ENCODE peak calls at places on chromosomes 6 and 20, in seven cellular contexts. One of them, this sample, is unnamed.

GRCh38 chr6:33217246-33217645 is 8.9 kb downstream of the RING1 start:
- DNase-seq in tibial nerve: no peak
- DNase-seq in fibroblast of lung: no peak
- DNase-seq in left ventricle myocardium inferior: no peak
- DNase-seq in WERI-Rb-1: no peak
- DNase-seq in AG04450: no peak
- DNase-seq in PC-3: no peak
- DNase-seq in this sample: no peak

GRCh38 chr20:51172558-51173428 is 149.9 kb upstream of the KCNG1 start:
- DNase-seq in AG04450: no peak
- DNase-seq in fibroblast of lung: no peak
- DNase-seq in left ventricle myocardium inferior: no peak
- DNase-seq in PC-3: no peak
- DNase-seq in tibial nerve: no peak
- DNase-seq in WERI-Rb-1: no peak
- DNase-seq in this sample: no peak

GRCh38 chr20:34397096-34397495 is 34.0 kb downstream of the ITCH start:
- DNase-seq in AG04450: no peak
- DNase-seq in fibroblast of lung: no peak
- DNase-seq in WERI-Rb-1: no peak
- DNase-seq in tibial nerve: no peak
- DNase-seq in left ventricle myocardium inferior: no peak
- DNase-seq in PC-3: no peak
- DNase-seq in this sample: no peak

GRCh38 chr6:788058-788457 is 95.1 kb upstream of the EXOC2 start:
- DNase-seq in AG04450: no peak
- DNase-seq in tibial nerve: no peak
- DNase-seq in left ventricle myocardium inferior: no peak
- DNase-seq in fibroblast of lung: no peak
- DNase-seq in WERI-Rb-1: no peak
- DNase-seq in PC-3: no peak
- DNase-seq in this sample: no peak

GRCh38 chr20:51801220-51801991 is 915 bp downstream of the SALL4 start:
- DNase-seq in AG04450: no peak
- DNase-seq in tibial nerve: no peak
- DNase-seq in PC-3: no peak
- DNase-seq in fibroblast of lung: peak; percentile 7
- DNase-seq in left ventricle myocardium inferior: no peak
- DNase-seq in WERI-Rb-1: no peak
- DNase-seq in this sample: no peak

GRCh38 chr6:51648236-51648635 is 439.2 kb downstream of the PKHD1 start:
- DNase-seq in tibial nerve: no peak
- DNase-seq in left ventricle myocardium inferior: no peak
- DNase-seq in PC-3: peak; percentile 51
- DNase-seq in WERI-Rb-1: no peak
- DNase-seq in AG04450: no peak
- DNase-seq in fibroblast of lung: no peak
- DNase-seq in this sample: no peak

GRCh38 chr6:165889636-165890403 is 226.8 kb upstream of the PDE10A start:
- DNase-seq in fibroblast of lung: peak; percentile 60
- DNase-seq in left ventricle myocardium inferior: no peak
- DNase-seq in PC-3: peak; percentile 43
- DNase-seq in tibial nerve: no peak
- DNase-seq in WERI-Rb-1: peak; percentile 21
- DNase-seq in AG04450: no peak
- DNase-seq in this sample: no peak

GRCh38 chr6:26305097-26305841 is 59.7 kb upstream of the BTN3A2 start:
- DNase-seq in AG04450: no peak
- DNase-seq in tibial nerve: no peak
- DNase-seq in fibroblast of lung: peak; percentile 84
- DNase-seq in WERI-Rb-1: no peak
- DNase-seq in left ventricle myocardium inferior: no peak
- DNase-seq in PC-3: peak; percentile 25
- DNase-seq in this sample: peak; percentile 48

GRCh38 chr6:26401987-26402658 is at the start of gene BTN3A1:
- DNase-seq in fibroblast of lung: peak; percentile 80
- DNase-seq in tibial nerve: no peak
- DNase-seq in left ventricle myocardium inferior: peak; percentile 46
- DNase-seq in AG04450: peak; percentile 24
- DNase-seq in WERI-Rb-1: peak; percentile 83
- DNase-seq in PC-3: peak; percentile 82
- DNase-seq in this sample: peak; percentile 37

GRCh38 chr20:23061713-23062561 is 12.5 kb upstream of the THBD start:
- DNase-seq in left ventricle myocardium inferior: peak; percentile 44
- DNase-seq in PC-3: peak; percentile 73
- DNase-seq in AG04450: peak; percentile 21
- DNase-seq in fibroblast of lung: peak; percentile 81
- DNase-seq in WERI-Rb-1: no peak
- DNase-seq in tibial nerve: no peak
- DNase-seq in this sample: no peak

GRCh38 chr6:27400877-27401642 is 12.5 kb downstream of the ZNF391 start:
- DNase-seq in fibroblast of lung: no peak
- DNase-seq in AG04450: no peak
- DNase-seq in WERI-Rb-1: no peak
- DNase-seq in tibial nerve: no peak
- DNase-seq in PC-3: no peak
- DNase-seq in left ventricle myocardium inferior: no peak
- DNase-seq in this sample: no peak

GRCh38 chr20:47205577-47206123 is 150.8 kb downstream of the ZMYND8 start:
- DNase-seq in fibroblast of lung: peak; percentile 83
- DNase-seq in PC-3: peak; percentile 97
- DNase-seq in tibial nerve: peak; percentile 41
- DNase-seq in WERI-Rb-1: peak; percentile 70
- DNase-seq in left ventricle myocardium inferior: peak; percentile 79
- DNase-seq in AG04450: peak; percentile 59
- DNase-seq in this sample: peak; percentile 34

GRCh38 chr6:2109796-2110195 is 135.6 kb downstream of the GMDS start:
- DNase-seq in fibroblast of lung: no peak
- DNase-seq in left ventricle myocardium inferior: no peak
- DNase-seq in PC-3: no peak
- DNase-seq in AG04450: no peak
- DNase-seq in tibial nerve: no peak
- DNase-seq in WERI-Rb-1: no peak
- DNase-seq in this sample: no peak

GRCh38 chr6:33453361-33454008 is 891 bp upstream of the ZBTB9 start:
- DNase-seq in WERI-Rb-1: no peak
- DNase-seq in tibial nerve: no peak
- DNase-seq in left ventricle myocardium inferior: no peak
- DNase-seq in fibroblast of lung: no peak
- DNase-seq in PC-3: no peak
- DNase-seq in AG04450: no peak
- DNase-seq in this sample: no peak

GRCh38 chr6:126352514-126352913 is 12.6 kb downstream of the CENPW start:
- DNase-seq in tibial nerve: no peak
- DNase-seq in fibroblast of lung: no peak
- DNase-seq in PC-3: no peak
- DNase-seq in WERI-Rb-1: no peak
- DNase-seq in left ventricle myocardium inferior: no peak
- DNase-seq in AG04450: no peak
- DNase-seq in this sample: no peak

GRCh38 chr6:22737331-22737730 is 168.0 kb downstream of the HDGFL1 start:
- DNase-seq in WERI-Rb-1: peak; percentile 87
- DNase-seq in AG04450: no peak
- DNase-seq in tibial nerve: no peak
- DNase-seq in left ventricle myocardium inferior: no peak
- DNase-seq in fibroblast of lung: peak; percentile 70
- DNase-seq in PC-3: peak; percentile 56
- DNase-seq in this sample: no peak

GRCh38 chr6:87473419-87473903 is 687 bp downstream of the SLC35A1 start:
- DNase-seq in PC-3: peak; percentile 26
- DNase-seq in tibial nerve: peak; percentile 25
- DNase-seq in fibroblast of lung: peak; percentile 47
- DNase-seq in left ventricle myocardium inferior: no peak
- DNase-seq in AG04450: no peak
- DNase-seq in WERI-Rb-1: no peak
- DNase-seq in this sample: peak; percentile 46

GRCh38 chr6:44416103-44416502 is 28.6 kb downstream of the CDC5L start:
- DNase-seq in tibial nerve: no peak
- DNase-seq in WERI-Rb-1: no peak
- DNase-seq in fibroblast of lung: peak; percentile 43
- DNase-seq in left ventricle myocardium inferior: no peak
- DNase-seq in AG04450: peak; percentile 2
- DNase-seq in PC-3: peak; percentile 52
- DNase-seq in this sample: no peak

GRCh38 chr6:36079596-36079995 is 50.7 kb upstream of the MAPK13 start:
- DNase-seq in PC-3: no peak
- DNase-seq in AG04450: no peak
- DNase-seq in tibial nerve: no peak
- DNase-seq in WERI-Rb-1: no peak
- DNase-seq in left ventricle myocardium inferior: no peak
- DNase-seq in fibroblast of lung: no peak
- DNase-seq in this sample: no peak
- H3K9me3 ChIP-seq in PC-3: no peaks in the 10 kb centered on the region
- H3K9me3 ChIP-seq in AG04450: no peaks in the 10 kb centered on the region
- H3K9me3 ChIP-seq in tibial nerve: no peaks in the 10 kb centered on the region
- H3K9me3 ChIP-seq in WERI-Rb-1: peaks cover 9% of the 10 kb centered on the region
- H3K9me3 ChIP-seq in left ventricle myocardium inferior: peaks cover 5% of the 10 kb centered on the region
- H3K9me3 ChIP-seq in fibroblast of lung: no peaks in the 10 kb centered on the region
- H3K9me3 ChIP-seq in this sample: no peaks in the 10 kb centered on the region

GRCh38 chr6:111486921-111487320 is 3.9 kb upstream of the REV3L start:
- DNase-seq in PC-3: no peak
- DNase-seq in left ventricle myocardium inferior: no peak
- DNase-seq in tibial nerve: no peak
- DNase-seq in AG04450: no peak
- DNase-seq in WERI-Rb-1: no peak
- DNase-seq in fibroblast of lung: no peak
- DNase-seq in this sample: no peak

GRCh38 chr6:111484655-111484974 is 1.6 kb upstream of the REV3L start:
- DNase-seq in fibroblast of lung: peak; percentile 32
- DNase-seq in tibial nerve: no peak
- DNase-seq in left ventricle myocardium inferior: no peak
- DNase-seq in PC-3: no peak
- DNase-seq in AG04450: no peak
- DNase-seq in WERI-Rb-1: no peak
- DNase-seq in this sample: no peak

GRCh38 chr6:111486475-111486874 is 3.5 kb upstream of the REV3L start:
- DNase-seq in WERI-Rb-1: no peak
- DNase-seq in left ventricle myocardium inferior: no peak
- DNase-seq in PC-3: no peak
- DNase-seq in fibroblast of lung: no peak
- DNase-seq in tibial nerve: no peak
- DNase-seq in AG04450: no peak
- DNase-seq in this sample: no peak

GRCh38 chr6:111483736-111484654 is 977 bp upstream of the REV3L start:
- DNase-seq in PC-3: peak; percentile 82
- DNase-seq in left ventricle myocardium inferior: peak; percentile 95
- DNase-seq in tibial nerve: peak; percentile 91
- DNase-seq in fibroblast of lung: peak; percentile 98
- DNase-seq in WERI-Rb-1: peak; percentile 97
- DNase-seq in AG04450: peak; percentile 95
- DNase-seq in this sample: peak; percentile 79

GRCh38 chr6:111485316-111485715 is 2.3 kb upstream of the REV3L start:
- DNase-seq in left ventricle myocardium inferior: no peak
- DNase-seq in PC-3: no peak
- DNase-seq in fibroblast of lung: no peak
- DNase-seq in AG04450: no peak
- DNase-seq in WERI-Rb-1: no peak
- DNase-seq in tibial nerve: no peak
- DNase-seq in this sample: no peak
- H3K27ac ChIP-seq in left ventricle myocardium inferior: peak overlapping the region; percentile 100
- H3K27ac ChIP-seq in PC-3: no peak overlapping the region
- H3K27ac ChIP-seq in fibroblast of lung: peak overlapping the region; percentile 92
- H3K27ac ChIP-seq in AG04450: no peak overlapping the region
- H3K27ac ChIP-seq in WERI-Rb-1: peak overlapping the region; percentile 99
- H3K27ac ChIP-seq in tibial nerve: peak overlapping the region; percentile 99
- H3K27ac ChIP-seq in this sample: no peak overlapping the region

GRCh38 chr6:130134594-130134993 is 88.2 kb downstream of the SAMD3 start:
- DNase-seq in PC-3: no peak
- DNase-seq in AG04450: no peak
- DNase-seq in WERI-Rb-1: no peak
- DNase-seq in fibroblast of lung: no peak
- DNase-seq in left ventricle myocardium inferior: no peak
- DNase-seq in tibial nerve: no peak
- DNase-seq in this sample: no peak

GRCh38 chr6:130138116-130138908 is 84.4 kb downstream of the SAMD3 start:
- DNase-seq in WERI-Rb-1: no peak
- DNase-seq in tibial nerve: no peak
- DNase-seq in PC-3: no peak
- DNase-seq in AG04450: no peak
- DNase-seq in left ventricle myocardium inferior: no peak
- DNase-seq in fibroblast of lung: no peak
- DNase-seq in this sample: no peak

GRCh38 chr6:130136803-130137202 is 85.9 kb downstream of the SAMD3 start:
- DNase-seq in WERI-Rb-1: no peak
- DNase-seq in tibial nerve: no peak
- DNase-seq in left ventricle myocardium inferior: no peak
- DNase-seq in fibroblast of lung: peak; percentile 63
- DNase-seq in AG04450: peak; percentile 21
- DNase-seq in PC-3: no peak
- DNase-seq in this sample: no peak

GRCh38 chr6:130140084-130140483 is 82.7 kb downstream of the SAMD3 start:
- DNase-seq in left ventricle myocardium inferior: no peak
- DNase-seq in tibial nerve: no peak
- DNase-seq in AG04450: no peak
- DNase-seq in WERI-Rb-1: no peak
- DNase-seq in PC-3: no peak
- DNase-seq in fibroblast of lung: peak; percentile 71
- DNase-seq in this sample: no peak

GRCh38 chr6:130138909-130139242 is 83.9 kb downstream of the SAMD3 start:
- DNase-seq in AG04450: no peak
- DNase-seq in PC-3: no peak
- DNase-seq in left ventricle myocardium inferior: no peak
- DNase-seq in tibial nerve: no peak
- DNase-seq in fibroblast of lung: no peak
- DNase-seq in WERI-Rb-1: no peak
- DNase-seq in this sample: no peak
- H3K27me3 ChIP-seq in AG04450: no peaks in the 10 kb centered on the region
- H3K27me3 ChIP-seq in PC-3: no peaks in the 10 kb centered on the region
- H3K27me3 ChIP-seq in left ventricle myocardium inferior: no peaks in the 10 kb centered on the region
- H3K27me3 ChIP-seq in tibial nerve: no peaks in the 10 kb centered on the region
- H3K27me3 ChIP-seq in fibroblast of lung: no peaks in the 10 kb centered on the region
- H3K27me3 ChIP-seq in WERI-Rb-1: no peaks in the 10 kb centered on the region
- H3K27me3 ChIP-seq in this sample: no peaks in the 10 kb centered on the region

GRCh38 chr20:49284818-49285217 is 7.0 kb upstream of the ZNFX1 start:
- DNase-seq in left ventricle myocardium inferior: no peak
- DNase-seq in tibial nerve: no peak
- DNase-seq in PC-3: no peak
- DNase-seq in WERI-Rb-1: no peak
- DNase-seq in AG04450: no peak
- DNase-seq in fibroblast of lung: no peak
- DNase-seq in this sample: no peak

GRCh38 chr20:49285233-49285668 is 7.4 kb upstream of the ZNFX1 start:
- DNase-seq in fibroblast of lung: no peak
- DNase-seq in PC-3: no peak
- DNase-seq in tibial nerve: no peak
- DNase-seq in AG04450: no peak
- DNase-seq in left ventricle myocardium inferior: no peak
- DNase-seq in WERI-Rb-1: no peak
- DNase-seq in this sample: no peak

GRCh38 chr20:49286689-49287551 is 9.1 kb upstream of the ZNFX1 start:
- DNase-seq in left ventricle myocardium inferior: no peak
- DNase-seq in fibroblast of lung: no peak
- DNase-seq in PC-3: peak; percentile 50
- DNase-seq in tibial nerve: no peak
- DNase-seq in AG04450: no peak
- DNase-seq in WERI-Rb-1: no peak
- DNase-seq in this sample: no peak

GRCh38 chr20:49287555-49288249 is 9.8 kb upstream of the ZNFX1 start:
- DNase-seq in fibroblast of lung: peak; percentile 73
- DNase-seq in PC-3: peak; percentile 73
- DNase-seq in WERI-Rb-1: no peak
- DNase-seq in tibial nerve: no peak
- DNase-seq in AG04450: no peak
- DNase-seq in left ventricle myocardium inferior: no peak
- DNase-seq in this sample: no peak

GRCh38 chr20:49285813-49286494 is 8.1 kb upstream of the ZNFX1 start:
- DNase-seq in fibroblast of lung: no peak
- DNase-seq in AG04450: no peak
- DNase-seq in tibial nerve: no peak
- DNase-seq in WERI-Rb-1: no peak
- DNase-seq in PC-3: no peak
- DNase-seq in left ventricle myocardium inferior: no peak
- DNase-seq in this sample: no peak
- H3K9me3 ChIP-seq in fibroblast of lung: peaks cover 10% of the 10 kb centered on the region
- H3K9me3 ChIP-seq in AG04450: peaks cover 36% of the 10 kb centered on the region
- H3K9me3 ChIP-seq in tibial nerve: no peaks in the 10 kb centered on the region
- H3K9me3 ChIP-seq in WERI-Rb-1: peaks cover 3% of the 10 kb centered on the region
- H3K9me3 ChIP-seq in PC-3: peaks cover 25% of the 10 kb centered on the region
- H3K9me3 ChIP-seq in left ventricle myocardium inferior: peaks cover 64% of the 10 kb centered on the region
- H3K9me3 ChIP-seq in this sample: peaks cover 78% of the 10 kb centered on the region